ENCODE peak calls at places on chromosomes 13 and 19, in nine cellular contexts. T is AG04450; H is pancreas; J is HFF-Myc; B is RWPE1; R is endothelial cell; Q is adrenal gland; C is CD8-positive, alpha-beta T cell; G is neural crest cell. E is an unnamed sample.
A peak's percentile ranks its signal among the peaks of the same experiment; 100 is the strongest.

GRCh38 chr13:36261976-36262375 is 35.6 kb downstream of the CCDC169 start:
- DNase-seq in Q (no peak), J (no peak), H (no peak), R (no peak), B (no peak), G (no peak), C (no peak), T (no peak), E (no peak)

GRCh38 chr13:40585911-40586471 is 80.5 kb downstream of the FOXO1 start:
- DNase-seq in R (no peak), T (no peak), C (no peak), H (no peak), B (no peak), Q (no peak), J (peak; percentile 17), G (no peak), E (no peak)

GRCh38 chr19:35925501-35925900 is 10.7 kb upstream of the LRFN3 start:
- DNase-seq in C (no peak), B (no peak), R (no peak), T (no peak), J (no peak), Q (no peak), H (no peak), G (no peak), E (no peak)

GRCh38 chr13:111929036-111929616 is 137.8 kb upstream of the SOX1 start:
- DNase-seq in J (no peak), R (no peak), B (no peak), C (no peak), H (no peak), Q (no peak), T (no peak), G (no peak), E (no peak)

GRCh38 chr13:49627831-49628652 is at the start of gene ARL11:
- DNase-seq in C (peak; percentile 13), T (no peak), H (no peak), Q (peak; percentile 59), B (peak; percentile 8), R (peak; percentile 28), G (no peak), J (no peak), E (no peak)

GRCh38 chr19:49390978-49391304 is 2.9 kb downstream of the KASH5 start:
- DNase-seq in H (no peak), Q (no peak), T (no peak), J (no peak), G (no peak), B (no peak), C (no peak), R (no peak), E (no peak)

GRCh38 chr19:2613507-2614295 is 88.8 kb downstream of the GNG7 start:
- DNase-seq in C (peak; percentile 36), Q (peak; percentile 55), J (no peak), G (peak; percentile 45), R (peak; percentile 60), H (no peak), T (no peak), B (no peak), E (no peak)

GRCh38 chr13:113937073-113937472 is 36.8 kb downstream of the C13orf46 start:
- DNase-seq in C (no peak), J (no peak), R (no peak), Q (no peak), G (no peak), H (no peak), T (no peak), B (no peak), E (no peak)

GRCh38 chr13:96417956-96418355 is 328.0 kb downstream of the HS6ST3 start:
- DNase-seq in Q (no peak), J (no peak), T (no peak), B (no peak), R (no peak), C (no peak), G (no peak), H (no peak), E (no peak)

GRCh38 chr13:40664100-40665060 is 2.1 kb downstream of the FOXO1 start:
- DNase-seq in T (no peak), G (peak; percentile 34), H (peak; percentile 74), Q (peak; percentile 80), R (peak; percentile 47), C (peak; percentile 32), J (no peak), B (peak; percentile 29), E (no peak)

GRCh38 chr19:16051254-16052025 is 24.9 kb upstream of the TPM4 start:
- DNase-seq in C (no peak), J (no peak), H (no peak), G (no peak), R (no peak), Q (peak; percentile 26), B (no peak), T (no peak), E (no peak)

GRCh38 chr13:95676100-95676774 is 702 bp upstream of the DNAJC3 start:
- DNase-seq in R (peak; percentile 21), H (peak; percentile 42), J (no peak), G (peak; percentile 1), C (no peak), T (no peak), Q (peak; percentile 50), B (peak; percentile 48), E (no peak)

GRCh38 chr19:55677572-55678028 is 2.6 kb downstream of the EPN1 start:
- DNase-seq in J (no peak), B (no peak), G (no peak), C (no peak), Q (peak; percentile 52), H (no peak), T (no peak), R (peak; percentile 45), E (no peak)

GRCh38 chr13:39406688-39407087 is 196.3 kb downstream of the LHFPL6 start:
- DNase-seq in G (no peak), B (peak; percentile 24), T (no peak), C (no peak), R (no peak), J (no peak), Q (no peak), H (no peak), E (no peak)
- TF ChIP-seq CTCF in G (peak; percentile 55), B (no peak), T (no peak), C (no peak), R (no peak), J (no peak), Q (no peak), H (no peak), E (no peak)

DNA sequence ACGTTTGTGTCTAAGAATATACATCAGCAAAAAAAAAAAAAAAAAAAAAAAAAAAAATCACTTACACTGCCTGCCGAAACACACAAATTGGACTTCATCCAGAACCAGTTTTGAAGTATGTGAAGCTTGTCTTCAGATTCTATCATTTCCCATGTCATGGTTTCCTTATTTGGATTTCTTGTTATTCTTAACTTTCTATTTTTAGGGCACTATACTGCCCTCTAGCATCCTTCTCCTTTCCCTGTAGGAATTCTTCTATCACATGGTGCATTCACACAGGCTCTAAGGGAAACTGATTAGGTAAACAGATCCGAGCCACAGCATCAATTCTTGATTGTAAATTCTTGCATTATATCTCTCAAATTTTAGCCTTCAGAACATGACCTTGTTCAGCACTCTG is 1507.5 kb downstream of the OLFM4 start:
- DNase-seq in Q (no peak), C (no peak), T (no peak), G (no peak), H (no peak), R (no peak), J (no peak), B (peak; percentile 5), E (no peak)
- TF ChIP-seq CTCF in Q (no peak), C (no peak), T (no peak), G (peak; percentile 39), H (no peak), R (no peak), J (no peak), B (no peak), E (no peak)

GRCh38 chr19:53365134-53365898 is at the start of gene ZNF525:
- DNase-seq in C (peak; percentile 97), Q (peak; percentile 92), G (peak; percentile 72), J (peak; percentile 3), B (peak; percentile 91), R (peak; percentile 80), H (peak; percentile 96), T (no peak), E (peak; percentile 20)
- TF ChIP-seq CTCF in C (peak; percentile 54), Q (no peak), G (peak; percentile 48), J (no peak), B (no peak), R (peak; percentile 55), H (peak; percentile 44), T (peak; percentile 16), E (no peak)

GRCh38 chr19:19260417-19260816 is 12.7 kb downstream of the TM6SF2 start:
- DNase-seq in R (no peak), H (no peak), B (no peak), J (no peak), G (no peak), C (no peak), T (no peak), Q (no peak), E (no peak)
- TF ChIP-seq CTCF in R (no peak), H (no peak), B (no peak), J (no peak), G (no peak), C (no peak), T (no peak), Q (no peak), E (no peak)

GRCh38 chr19:3849092-3849491 is 19.7 kb downstream of the ZFR2 start:
- DNase-seq in H (no peak), G (peak; percentile 37), R (peak; percentile 61), T (no peak), B (peak; percentile 67), C (no peak), J (no peak), Q (peak; percentile 7), E (no peak)
- TF ChIP-seq CTCF in H (no peak), G (peak; percentile 54), R (peak; percentile 18), T (peak; percentile 48), B (peak; percentile 62), C (peak; percentile 58), J (peak; percentile 32), Q (no peak), E (peak; percentile 15)

DNA sequence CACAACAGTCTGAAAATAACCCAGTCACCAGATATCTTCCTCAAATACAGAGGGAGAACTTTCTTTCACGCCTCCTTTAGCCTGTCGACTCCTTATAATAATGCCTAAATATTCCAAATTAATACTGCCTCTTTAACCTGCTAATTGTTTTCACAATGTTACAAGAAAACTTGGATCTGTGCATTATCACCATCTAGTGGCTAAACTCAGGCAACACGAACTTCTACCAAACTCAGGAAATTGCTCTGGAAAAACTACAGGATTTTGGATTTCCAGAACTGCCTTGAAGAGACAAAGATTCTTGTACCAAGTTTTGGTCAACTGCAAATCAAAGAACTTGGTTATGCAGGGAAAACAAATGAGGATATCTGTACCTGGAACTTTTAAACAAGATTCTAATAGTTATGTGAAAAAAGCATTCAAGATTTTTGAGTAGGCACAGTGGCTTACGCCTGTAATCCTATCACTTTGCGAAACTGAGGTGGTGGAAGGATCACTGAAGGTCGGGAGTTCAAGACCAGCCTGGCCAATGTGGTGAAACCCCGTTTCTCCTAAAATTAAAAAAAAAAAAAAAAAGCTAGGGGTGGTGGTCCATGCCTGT is 10.8 kb downstream of the CLN5 start:
- DNase-seq in J (peak; percentile 35), B (peak; percentile 30), C (no peak), G (no peak), R (no peak), T (no peak), H (no peak), Q (no peak), E (no peak)
- TF ChIP-seq CTCF in J (peak; percentile 66), B (peak; percentile 73), C (peak; percentile 66), G (peak; percentile 69), R (peak; percentile 69), T (peak; percentile 83), H (peak; percentile 47), Q (peak; percentile 38), E (peak; percentile 77)

GRCh38 chr13:30421093-30422055 is 919 bp upstream of the UBE2L5 start:
- DNase-seq in G (peak; percentile 51), R (peak; percentile 71), T (peak; percentile 54), J (no peak), C (no peak), B (peak; percentile 71), H (peak; percentile 81), Q (peak; percentile 85), E (peak; percentile 72)
- TF ChIP-seq CTCF in G (no peak), R (no peak), T (no peak), J (no peak), C (no peak), B (no peak), H (no peak), Q (no peak), E (no peak)

E was measured in AG09319.